ENCODE peak calls at places on chromosomes 1 and 21, in four cellular contexts. One of them, this sample, is unnamed.

GRCh38 chr1:220528049-220528678 is at the start of gene MARK1:
- DNase-seq in K562: peak
- DNase-seq in neural progenitor cell: peak
- DNase-seq in mesendoderm: peak
- DNase-seq in this sample: peak

GRCh38 chr1:84361796-84362195 is 36.5 kb upstream of the DNASE2B start:
- DNase-seq in neural progenitor cell: no peak
- DNase-seq in mesendoderm: no peak
- DNase-seq in K562: no peak
- DNase-seq in this sample: no peak

GRCh38 chr1:151399890-151400235 is 490 bp downstream of the PSMB4 start:
- DNase-seq in neural progenitor cell: peak
- DNase-seq in mesendoderm: peak
- DNase-seq in K562: no peak
- DNase-seq in this sample: peak

GRCh38 chr21:19353271-19353670 is 949.7 kb upstream of the TMPRSS15 start:
- DNase-seq in K562: no peak
- DNase-seq in neural progenitor cell: no peak
- DNase-seq in mesendoderm: no peak
- DNase-seq in this sample: no peak

GRCh38 chr1:24535021-24535424 is 20.9 kb upstream of the NCMAP start:
- DNase-seq in mesendoderm: no peak
- DNase-seq in neural progenitor cell: no peak
- DNase-seq in K562: no peak
- DNase-seq in this sample: peak

GRCh38 chr1:77085109-77085508 is 134.1 kb downstream of the PIGK start:
- DNase-seq in neural progenitor cell: peak
- DNase-seq in mesendoderm: peak
- DNase-seq in K562: no peak
- DNase-seq in this sample: no peak

GRCh38 chr1:109877320-109877771 is 33.3 kb upstream of the CSF1 start:
- DNase-seq in neural progenitor cell: peak
- DNase-seq in K562: peak
- DNase-seq in mesendoderm: peak
- DNase-seq in this sample: no peak

GRCh38 chr21:42537106-42537742 is 23.6 kb downstream of the SLC37A1 start:
- DNase-seq in neural progenitor cell: peak
- DNase-seq in mesendoderm: no peak
- DNase-seq in K562: no peak
- DNase-seq in this sample: peak

GRCh38 chr1:235818632-235819136 is 48.0 kb downstream of the LYST start:
- DNase-seq in mesendoderm: no peak
- DNase-seq in neural progenitor cell: no peak
- DNase-seq in K562: no peak
- DNase-seq in this sample: no peak

GRCh38 chr1:88036345-88036999 is 647.6 kb upstream of the PKN2 start:
- DNase-seq in mesendoderm: no peak
- DNase-seq in neural progenitor cell: no peak
- DNase-seq in K562: no peak
- DNase-seq in this sample: no peak

GRCh38 chr1:88035578-88035977 is 648.5 kb upstream of the PKN2 start:
- DNase-seq in neural progenitor cell: no peak
- DNase-seq in K562: no peak
- DNase-seq in mesendoderm: no peak
- DNase-seq in this sample: no peak

DNA sequence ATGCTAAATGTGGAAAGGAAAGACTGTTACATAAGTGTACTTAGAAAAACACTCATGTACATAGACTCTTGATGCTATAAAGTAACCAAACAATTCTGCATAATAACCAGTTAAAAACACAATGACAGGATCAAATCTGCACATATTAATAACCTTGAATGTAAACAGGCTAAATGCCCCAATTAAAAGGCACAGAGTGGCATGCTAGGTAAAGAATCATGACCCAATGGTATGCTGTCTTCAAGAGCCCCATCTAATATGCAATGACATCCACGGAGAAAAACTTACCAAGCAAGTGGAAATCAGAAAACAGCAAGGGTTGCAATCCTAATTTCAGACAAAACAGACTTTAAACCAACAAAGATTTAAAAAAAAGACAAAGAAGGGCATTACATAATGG is 644.8 kb upstream of the PKN2 start:
- DNase-seq in neural progenitor cell: no peak
- DNase-seq in K562: no peak
- DNase-seq in mesendoderm: no peak
- DNase-seq in this sample: no peak
- H3K4me3 ChIP-seq in neural progenitor cell: no peak
- H3K4me3 ChIP-seq in K562: no peak
- H3K4me3 ChIP-seq in mesendoderm: no peak
- H3K4me3 ChIP-seq in this sample: no peak

GRCh38 chr21:46429754-46430681 is 28.7 kb upstream of the DIP2A start:
- DNase-seq in mesendoderm: no peak
- DNase-seq in K562: no peak
- DNase-seq in neural progenitor cell: no peak
- DNase-seq in this sample: no peak
- H3K4me3 ChIP-seq in mesendoderm: no peak
- H3K4me3 ChIP-seq in K562: no peak
- H3K4me3 ChIP-seq in neural progenitor cell: no peak
- H3K4me3 ChIP-seq in this sample: no peak

DNA sequence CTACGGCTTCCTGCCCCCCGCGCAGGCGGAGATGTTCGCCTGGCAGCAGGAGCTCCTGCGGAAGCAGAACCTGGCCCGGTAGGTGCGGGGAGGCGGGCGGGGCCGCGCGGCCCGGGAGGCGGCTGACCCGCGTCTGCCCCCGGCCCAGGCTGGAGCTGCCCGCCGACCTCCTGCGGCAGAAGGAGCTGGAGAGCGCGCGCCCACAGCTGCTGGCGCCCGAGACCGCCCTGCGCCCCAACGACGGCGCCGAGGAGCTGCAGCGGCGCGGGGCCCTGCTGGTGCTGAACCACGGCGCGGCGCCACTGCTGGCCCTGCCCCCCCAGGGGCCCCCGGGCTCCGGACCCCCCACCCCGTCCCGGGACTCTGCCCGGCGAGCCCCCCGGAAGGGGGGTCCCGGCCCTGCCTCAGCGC is 16.6 kb downstream of the NOC2L start:
- DNase-seq in mesendoderm: peak
- DNase-seq in K562: peak
- DNase-seq in neural progenitor cell: peak
- DNase-seq in this sample: no peak
- H3K4me3 ChIP-seq in mesendoderm: peak
- H3K4me3 ChIP-seq in K562: peak
- H3K4me3 ChIP-seq in neural progenitor cell: peak
- H3K4me3 ChIP-seq in this sample: no peak

GRCh38 chr1:66276229-66276628 is 257.7 kb upstream of the SGIP1 start:
- DNase-seq in K562: no peak
- DNase-seq in mesendoderm: no peak
- DNase-seq in neural progenitor cell: no peak
- DNase-seq in this sample: no peak
- H3K4me3 ChIP-seq in K562: no peak
- H3K4me3 ChIP-seq in mesendoderm: no peak
- H3K4me3 ChIP-seq in neural progenitor cell: no peak
- H3K4me3 ChIP-seq in this sample: no peak

GRCh38 chr1:75712306-75712705 is 12.2 kb upstream of the ACADM start:
- DNase-seq in mesendoderm: no peak
- DNase-seq in K562: no peak
- DNase-seq in neural progenitor cell: no peak
- DNase-seq in this sample: no peak

GRCh38 chr1:75707191-75707590 is 17.3 kb upstream of the ACADM start:
- DNase-seq in mesendoderm: no peak
- DNase-seq in K562: no peak
- DNase-seq in neural progenitor cell: no peak
- DNase-seq in this sample: no peak

GRCh38 chr1:75708910-75709309 is 15.6 kb upstream of the ACADM start:
- DNase-seq in neural progenitor cell: no peak
- DNase-seq in K562: no peak
- DNase-seq in mesendoderm: no peak
- DNase-seq in this sample: no peak

DNA sequence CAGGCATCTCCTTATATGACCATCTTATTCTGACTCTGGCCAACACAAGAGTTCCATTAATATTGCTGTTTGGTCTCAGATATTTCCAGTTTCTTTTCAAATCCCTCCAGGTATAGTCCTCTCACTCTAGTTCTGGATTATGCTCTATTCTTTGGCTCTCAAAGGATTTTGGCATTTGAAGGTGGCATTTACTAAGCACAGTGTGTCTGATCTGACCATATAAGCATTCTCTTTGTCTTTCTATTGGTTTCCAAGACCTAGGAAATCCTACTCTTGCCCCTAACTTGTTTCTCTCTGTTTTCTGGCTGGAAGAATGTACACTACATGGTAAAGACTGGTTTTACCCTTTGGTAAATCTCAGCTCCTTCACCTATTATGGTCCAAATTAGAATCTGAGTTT is 12.7 kb upstream of the ACADM start:
- DNase-seq in K562: no peak
- DNase-seq in mesendoderm: no peak
- DNase-seq in neural progenitor cell: no peak
- DNase-seq in this sample: no peak
- H3K4me3 ChIP-seq in K562: no peak
- H3K4me3 ChIP-seq in mesendoderm: no peak
- H3K4me3 ChIP-seq in neural progenitor cell: no peak
- H3K4me3 ChIP-seq in this sample: no peak

DNA sequence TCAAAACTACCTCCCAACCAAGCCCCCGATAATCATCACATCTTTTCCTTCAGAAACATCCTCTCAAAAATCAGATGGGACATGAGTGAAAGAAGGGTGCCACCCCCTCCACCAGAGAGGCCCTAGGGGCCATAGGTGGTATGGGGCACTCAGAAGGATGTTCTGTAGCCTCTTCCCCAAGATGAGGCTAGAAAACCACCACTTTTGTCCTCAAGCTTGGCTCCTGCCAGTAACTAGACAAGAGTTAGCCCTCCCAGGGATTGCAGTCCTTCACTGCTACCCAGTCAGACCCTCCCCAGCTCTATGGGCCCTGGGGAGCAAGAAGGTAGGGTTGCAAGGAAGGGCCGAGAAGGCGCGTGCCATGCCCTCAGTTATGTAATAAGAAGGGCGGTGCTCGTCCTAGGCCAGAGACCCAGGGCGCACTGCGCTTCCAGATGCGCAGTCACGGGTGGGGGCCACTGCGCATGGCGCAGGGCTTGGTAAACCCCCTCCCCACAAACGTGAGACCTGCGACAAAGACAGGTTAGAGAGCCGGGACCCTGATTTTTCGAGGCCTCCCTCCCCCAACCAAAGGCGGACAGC is 69.7 kb downstream of the CD46 start:
- DNase-seq in neural progenitor cell: no peak
- DNase-seq in mesendoderm: no peak
- DNase-seq in K562: no peak
- DNase-seq in this sample: no peak
- H3K4me3 ChIP-seq in neural progenitor cell: no peak
- H3K4me3 ChIP-seq in mesendoderm: no peak
- H3K4me3 ChIP-seq in K562: no peak
- H3K4me3 ChIP-seq in this sample: no peak

GRCh38 chr1:14500041-14500440 is 98.4 kb upstream of the KAZN start:
- DNase-seq in mesendoderm: no peak
- DNase-seq in neural progenitor cell: no peak
- DNase-seq in K562: no peak
- DNase-seq in this sample: no peak
- H3K4me3 ChIP-seq in mesendoderm: no peak
- H3K4me3 ChIP-seq in neural progenitor cell: no peak
- H3K4me3 ChIP-seq in K562: no peak
- H3K4me3 ChIP-seq in this sample: no peak

DNA sequence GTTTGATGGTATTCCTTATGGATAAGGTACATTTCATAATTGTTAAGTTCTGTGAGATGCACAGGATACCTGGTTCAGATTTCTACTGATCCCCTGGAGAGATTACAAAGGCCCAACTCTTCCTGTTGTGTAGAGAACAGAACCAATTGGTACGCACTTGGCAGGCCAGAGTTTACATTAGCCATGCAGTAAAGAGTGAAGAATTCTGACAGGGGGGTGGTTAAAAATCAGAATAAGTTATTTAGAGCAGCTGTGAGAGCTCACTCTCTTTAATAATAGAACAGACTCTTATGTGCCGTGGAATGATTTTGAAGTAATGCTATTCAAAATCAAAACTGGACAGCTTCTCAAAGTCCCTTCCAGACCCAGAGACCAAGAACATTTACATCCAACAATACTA is 4.2 kb downstream of the USP24 start:
- DNase-seq in neural progenitor cell: no peak
- DNase-seq in mesendoderm: no peak
- DNase-seq in K562: no peak
- DNase-seq in this sample: no peak
- H3K4me3 ChIP-seq in neural progenitor cell: no peak
- H3K4me3 ChIP-seq in mesendoderm: no peak
- H3K4me3 ChIP-seq in K562: peak
- H3K4me3 ChIP-seq in this sample: peak

DNA sequence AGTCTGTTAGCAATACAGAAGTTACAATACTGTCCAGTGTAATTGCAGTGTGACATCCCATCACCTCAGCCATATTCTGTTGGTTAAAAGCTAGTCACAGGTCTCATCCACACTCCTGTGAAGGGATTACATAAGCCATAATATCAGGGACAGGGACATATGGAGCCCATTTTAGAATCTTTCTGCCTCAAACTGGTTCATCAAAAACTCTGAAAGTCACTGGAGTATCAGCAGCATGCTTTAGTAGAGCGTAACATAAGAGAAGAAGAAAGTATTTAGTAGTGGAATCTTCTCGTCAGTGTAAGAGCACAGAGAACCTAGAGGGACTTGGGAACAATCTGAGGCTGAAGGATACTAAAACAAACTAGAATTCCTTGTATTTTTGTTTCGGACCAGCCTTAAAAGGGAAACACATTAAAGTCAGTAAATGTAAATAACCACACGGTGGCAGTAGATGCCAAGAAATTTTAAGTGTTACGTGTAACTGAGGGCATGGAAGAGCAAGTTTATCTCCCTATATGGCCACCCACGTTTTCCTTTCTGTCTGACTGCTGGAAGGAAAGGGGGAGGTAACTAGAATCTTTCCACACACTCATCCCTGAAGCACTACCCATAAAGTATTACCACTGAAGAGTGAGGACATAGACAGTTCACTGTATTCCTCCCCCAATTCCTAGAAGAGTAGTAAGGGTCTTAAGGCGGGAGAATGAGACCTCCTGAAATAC is 41.6 kb upstream of the AGL start:
- DNase-seq in neural progenitor cell: peak
- DNase-seq in K562: peak
- DNase-seq in mesendoderm: peak
- DNase-seq in this sample: peak
- H3K4me3 ChIP-seq in neural progenitor cell: no peak
- H3K4me3 ChIP-seq in K562: no peak
- H3K4me3 ChIP-seq in mesendoderm: no peak
- H3K4me3 ChIP-seq in this sample: no peak

GRCh38 chr1:11037740-11038182 is 9.3 kb downstream of the MASP2 start:
- DNase-seq in mesendoderm: peak
- DNase-seq in neural progenitor cell: peak
- DNase-seq in K562: peak
- DNase-seq in this sample: peak
- H3K4me3 ChIP-seq in mesendoderm: no peak
- H3K4me3 ChIP-seq in neural progenitor cell: no peak
- H3K4me3 ChIP-seq in K562: no peak
- H3K4me3 ChIP-seq in this sample: no peak